ENCODE peak calls at places on chromosome 7, in five cellular contexts. K is GM12878, F is heart right ventricle, Y is Peyer's patch, E is adrenal gland. I is an unnamed sample.

GRCh38 chr7:16064316-16064715 is 357.0 kb downstream of the CRPPA start:
- DNase-seq in K (no peak), F (no peak), Y (no peak), E (no peak), I (no peak)

GRCh38 chr7:39367943-39368342 is 198.3 kb upstream of the YAE1 start:
- DNase-seq in K (no peak), F (no peak), Y (no peak), E (no peak), I (no peak)

GRCh38 chr7:66409493-66409892 is 204.4 kb downstream of the TPST1 start:
- DNase-seq in K (no peak), F (no peak), Y (no peak), E (no peak), I (peak)

GRCh38 chr7:109763611-109764010 is 1193.9 kb downstream of the DNAJB9 start:
- DNase-seq in K (no peak), F (no peak), Y (no peak), E (no peak), I (peak)

GRCh38 chr7:117019786-117020604 is 66.7 kb downstream of the ST7 start:
- DNase-seq in K (no peak), F (peak), Y (peak), E (peak), I (peak)

GRCh38 chr7:139783647-139784385 is 6.0 kb upstream of the HIPK2 start:
- DNase-seq in K (no peak), F (no peak), Y (no peak), E (no peak), I (peak)

GRCh38 chr7:81645435-81645834 is 124.4 kb downstream of the HGF start:
- DNase-seq in K (no peak), F (no peak), Y (no peak), E (no peak), I (no peak)

GRCh38 chr7:139680676-139681462 is 96.9 kb downstream of the HIPK2 start:
- DNase-seq in K (no peak), F (peak), Y (no peak), E (peak), I (peak)

GRCh38 chr7:79302281-79302680 is 151.2 kb downstream of the MAGI2 start:
- DNase-seq in K (no peak), F (no peak), Y (no peak), E (no peak), I (no peak)

DNA sequence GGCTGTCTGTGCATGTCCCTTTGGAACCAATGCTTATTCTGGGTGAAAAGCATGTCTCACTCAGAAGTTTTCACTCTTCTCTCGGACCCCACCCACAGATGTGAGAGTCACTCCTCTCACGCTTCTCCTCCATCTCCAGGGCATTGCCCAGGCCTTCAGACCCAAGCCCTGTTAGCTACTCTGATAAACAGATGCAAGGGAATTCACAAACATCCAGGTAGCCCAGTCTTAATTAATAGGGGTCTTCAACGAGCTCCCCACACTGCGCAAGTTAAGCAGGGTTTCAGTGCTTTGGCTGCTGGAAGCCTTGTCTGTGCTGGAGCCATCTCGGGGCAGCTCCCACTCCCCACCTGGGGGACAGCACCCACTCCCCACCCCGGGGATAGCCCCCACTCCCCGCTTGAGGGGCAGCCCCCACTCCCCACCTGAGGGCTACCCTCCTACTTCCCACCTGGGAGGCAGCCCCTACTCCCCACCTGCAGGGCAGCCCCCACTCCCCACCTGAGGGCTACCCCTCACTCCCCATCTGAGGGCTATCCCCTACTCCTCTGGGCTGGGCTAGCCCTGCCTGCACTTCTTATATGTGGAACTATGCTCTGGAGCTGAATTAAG is 8.7 kb downstream of the PKD1L1 start:
- DNase-seq in K (no peak), F (no peak), Y (no peak), E (no peak), I (no peak)
- H3K27ac ChIP-seq in K (no peak), F (peak), Y (peak), E (no peak), I (no peak)

GRCh38 chr7:22300839-22301238 is 56.1 kb downstream of the RAPGEF5 start:
- DNase-seq in K (no peak), F (no peak), Y (no peak), E (no peak), I (no peak)

GRCh38 chr7:22292519-22292918 is 64.4 kb downstream of the RAPGEF5 start:
- DNase-seq in K (no peak), F (no peak), Y (no peak), E (no peak), I (no peak)

GRCh38 chr7:22295402-22296264 is 61.3 kb downstream of the RAPGEF5 start:
- DNase-seq in K (no peak), F (no peak), Y (no peak), E (no peak), I (no peak)

GRCh38 chr7:22296265-22296566 is 60.7 kb downstream of the RAPGEF5 start:
- DNase-seq in K (no peak), F (no peak), Y (no peak), E (no peak), I (no peak)

DNA sequence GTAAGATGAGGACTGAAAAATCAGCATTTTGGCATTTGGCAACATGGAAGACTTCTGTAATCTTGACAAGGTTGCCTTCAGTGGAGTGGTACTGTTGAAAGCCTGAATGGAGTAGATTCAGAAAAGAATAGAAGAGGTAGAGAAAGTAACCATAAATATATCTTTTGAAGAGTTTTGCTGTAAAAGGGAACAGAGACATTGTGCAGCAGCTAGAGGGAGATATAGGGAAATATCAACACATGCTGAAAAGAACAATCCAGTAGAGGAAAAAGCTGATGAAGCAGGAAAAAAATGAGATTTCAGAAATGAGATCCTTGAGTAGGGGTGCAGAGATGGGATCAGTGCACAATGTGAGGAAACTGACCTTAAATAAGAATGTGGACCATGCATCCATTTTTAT is 60.0 kb downstream of the RAPGEF5 start:
- DNase-seq in K (no peak), F (no peak), Y (no peak), E (no peak), I (no peak)
- TF ChIP-seq CTCF in K (no peak), F (peak), Y (peak), E (no peak), I (peak)

DNA sequence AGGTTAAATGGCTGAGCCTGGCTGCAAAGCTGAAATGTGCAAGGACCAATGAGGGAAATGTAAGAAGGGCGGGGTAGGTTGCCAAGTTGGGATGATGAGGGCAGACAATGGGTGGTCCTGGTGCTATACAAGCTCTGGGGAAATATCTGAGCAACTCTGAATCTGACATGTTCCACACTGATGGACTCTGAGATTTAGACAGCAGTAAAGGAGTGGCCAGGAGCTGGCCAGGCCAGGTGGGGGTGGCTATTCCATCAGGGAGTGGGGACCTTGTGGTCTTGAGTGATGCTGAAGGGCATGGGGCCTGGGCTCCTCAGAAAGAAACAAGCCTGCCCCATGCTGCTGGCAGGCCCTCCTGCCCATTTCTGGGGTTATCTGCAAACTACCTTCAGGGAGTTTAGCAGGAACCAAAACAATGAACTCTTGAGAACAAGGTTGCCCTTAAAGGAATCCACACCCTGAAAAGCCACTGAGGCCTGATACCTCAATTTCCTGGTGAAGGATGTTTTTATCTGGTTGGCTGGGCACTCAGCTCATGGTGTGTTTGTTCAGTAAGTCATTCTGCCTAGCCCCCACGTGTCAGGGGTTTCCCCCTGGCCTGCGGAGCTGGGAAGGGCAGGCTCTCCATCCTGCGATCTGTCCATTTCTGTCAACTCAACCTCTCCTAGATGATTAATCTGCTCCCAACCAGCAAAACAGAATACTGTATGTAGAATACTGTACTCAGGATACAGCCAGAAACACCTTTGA is 143.3 kb upstream of the TNS3 start:
- DNase-seq in K (no peak), F (no peak), Y (peak), E (peak), I (no peak)
- H3K27ac ChIP-seq in K (no peak), F (no peak), Y (no peak), E (no peak), I (no peak)

DNA sequence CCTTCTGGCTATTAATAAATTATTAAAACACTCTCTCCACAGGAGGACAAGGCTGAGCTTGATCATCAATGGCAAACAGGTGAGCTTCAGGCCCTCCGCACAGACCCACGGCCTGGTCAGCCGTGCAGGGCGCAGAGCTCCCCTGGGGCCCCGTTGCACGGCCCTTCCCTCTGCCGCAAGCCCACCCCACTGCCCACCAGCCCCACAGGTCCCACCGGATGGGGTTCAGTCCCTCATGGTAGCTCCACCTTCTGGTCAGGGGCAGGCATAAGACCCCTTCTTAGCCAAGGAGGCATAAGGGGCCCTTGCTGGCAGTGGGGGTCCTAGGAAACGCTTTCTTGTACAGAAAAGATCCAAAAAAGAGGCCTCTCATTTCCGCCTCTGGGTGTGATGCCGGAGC is 84.6 kb downstream of the MAD1L1 start:
- DNase-seq in K (no peak), F (no peak), Y (no peak), E (no peak), I (no peak)
- TF ChIP-seq CTCF in K (peak), F (no peak), Y (no peak), E (no peak), I (peak)

DNA sequence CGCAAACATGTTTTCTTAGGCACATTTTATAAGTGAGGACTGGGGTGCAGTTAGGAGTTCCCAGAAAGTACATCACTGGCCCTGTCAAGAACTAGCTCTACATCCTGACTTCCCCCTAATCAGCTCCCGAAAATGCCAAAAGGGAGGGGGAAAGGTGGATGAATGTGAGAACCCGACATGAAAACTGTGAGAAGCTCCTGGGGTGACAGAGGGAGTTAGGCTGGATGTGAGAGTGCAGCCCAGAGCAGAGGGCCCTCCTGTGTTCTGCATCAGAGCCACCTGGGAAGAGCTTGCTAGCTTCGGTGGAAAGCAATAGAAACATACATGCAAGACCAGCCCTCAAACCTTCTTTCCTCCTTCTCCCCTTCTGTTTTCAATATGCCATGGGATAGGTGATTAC is 30.5 kb upstream of the SEM1 start:
- DNase-seq in K (no peak), F (no peak), Y (no peak), E (no peak), I (no peak)
- H3K27ac ChIP-seq in K (no peak), F (no peak), Y (no peak), E (no peak), I (no peak)

GRCh38 chr7:154693646-154694045 is 309.3 kb downstream of the PAXIP1 start:
- DNase-seq in K (no peak), F (no peak), Y (no peak), E (no peak), I (no peak)

GRCh38 chr7:154695836-154696235 is 307.1 kb downstream of the PAXIP1 start:
- DNase-seq in K (no peak), F (no peak), Y (no peak), E (no peak), I (no peak)

GRCh38 chr7:154699421-154699820 is 303.5 kb downstream of the PAXIP1 start:
- DNase-seq in K (no peak), F (no peak), Y (no peak), E (no peak), I (no peak)

GRCh38 chr7:154696556-154696955 is 306.4 kb downstream of the PAXIP1 start:
- DNase-seq in K (no peak), F (no peak), Y (no peak), E (no peak), I (no peak)

DNA sequence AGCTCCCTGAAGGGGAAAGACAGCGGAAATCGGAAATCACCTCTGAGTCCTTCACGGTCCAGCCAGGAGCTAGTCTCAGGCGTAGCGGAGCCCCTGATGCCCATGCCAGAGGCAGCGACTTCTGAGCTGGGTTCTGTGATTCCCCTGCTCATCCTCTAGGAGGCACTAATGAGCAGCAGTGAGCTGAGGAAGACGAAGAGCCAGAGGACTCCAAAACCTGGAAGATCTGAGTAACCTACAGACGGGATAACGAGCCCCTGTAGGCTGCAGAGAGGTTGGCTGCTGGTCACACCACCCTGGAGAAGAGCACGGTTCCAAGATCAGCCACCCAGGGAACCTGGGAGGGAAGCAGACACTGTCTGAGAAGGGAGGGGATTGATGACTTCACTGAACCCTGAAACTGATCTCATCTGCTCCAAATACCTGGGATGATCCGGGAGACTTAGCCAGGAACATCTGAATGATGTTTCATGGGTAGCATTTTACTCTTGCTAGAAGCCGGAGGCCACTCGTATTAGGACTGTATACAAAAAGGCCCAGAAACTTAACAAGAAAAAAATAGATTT is 304.1 kb downstream of the PAXIP1 start:
- DNase-seq in K (no peak), F (no peak), Y (no peak), E (no peak), I (no peak)
- TF ChIP-seq CTCF in K (peak), F (no peak), Y (no peak), E (no peak), I (no peak)

DNA sequence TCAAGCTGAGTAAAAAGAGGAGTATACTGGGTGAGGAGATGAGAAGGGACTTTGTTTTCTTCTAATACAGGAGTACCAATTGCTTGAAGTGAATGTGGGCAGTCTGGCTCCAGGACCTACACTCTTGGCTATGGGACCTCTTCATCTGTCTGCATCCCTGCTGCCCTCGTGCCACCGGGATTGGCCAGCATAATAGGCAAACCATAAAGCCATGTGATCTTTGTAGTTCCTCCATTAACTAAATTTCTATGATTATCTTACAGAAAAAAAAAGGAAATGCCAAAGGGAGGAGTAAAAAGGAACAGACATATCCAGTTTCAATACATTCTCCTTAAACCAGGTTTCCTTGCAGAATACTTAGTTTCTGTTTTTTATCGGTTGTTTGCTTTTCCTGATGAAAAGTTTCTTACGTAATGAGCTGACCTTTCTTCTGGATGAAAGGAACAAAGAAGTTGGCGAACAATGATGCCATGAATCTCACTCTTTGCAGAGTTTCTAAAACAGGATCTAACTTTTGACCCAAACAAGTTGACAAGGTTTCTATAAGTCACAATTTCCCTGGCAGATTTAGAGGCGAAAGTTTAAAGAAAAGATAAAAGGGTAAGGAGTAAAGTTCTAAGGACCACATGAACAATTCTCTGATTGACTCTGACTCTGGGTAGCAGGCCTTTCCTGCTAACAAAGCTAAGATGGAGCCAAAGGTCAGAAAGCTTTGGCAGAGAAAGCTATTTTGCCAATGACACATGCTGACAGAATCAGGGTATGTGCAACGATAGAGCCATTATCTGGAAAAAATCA is 54.1 kb downstream of the LAMB1 start:
- DNase-seq in K (no peak), F (no peak), Y (no peak), E (peak), I (peak)
- H3K27ac ChIP-seq in K (no peak), F (no peak), Y (no peak), E (peak), I (no peak)

DNA sequence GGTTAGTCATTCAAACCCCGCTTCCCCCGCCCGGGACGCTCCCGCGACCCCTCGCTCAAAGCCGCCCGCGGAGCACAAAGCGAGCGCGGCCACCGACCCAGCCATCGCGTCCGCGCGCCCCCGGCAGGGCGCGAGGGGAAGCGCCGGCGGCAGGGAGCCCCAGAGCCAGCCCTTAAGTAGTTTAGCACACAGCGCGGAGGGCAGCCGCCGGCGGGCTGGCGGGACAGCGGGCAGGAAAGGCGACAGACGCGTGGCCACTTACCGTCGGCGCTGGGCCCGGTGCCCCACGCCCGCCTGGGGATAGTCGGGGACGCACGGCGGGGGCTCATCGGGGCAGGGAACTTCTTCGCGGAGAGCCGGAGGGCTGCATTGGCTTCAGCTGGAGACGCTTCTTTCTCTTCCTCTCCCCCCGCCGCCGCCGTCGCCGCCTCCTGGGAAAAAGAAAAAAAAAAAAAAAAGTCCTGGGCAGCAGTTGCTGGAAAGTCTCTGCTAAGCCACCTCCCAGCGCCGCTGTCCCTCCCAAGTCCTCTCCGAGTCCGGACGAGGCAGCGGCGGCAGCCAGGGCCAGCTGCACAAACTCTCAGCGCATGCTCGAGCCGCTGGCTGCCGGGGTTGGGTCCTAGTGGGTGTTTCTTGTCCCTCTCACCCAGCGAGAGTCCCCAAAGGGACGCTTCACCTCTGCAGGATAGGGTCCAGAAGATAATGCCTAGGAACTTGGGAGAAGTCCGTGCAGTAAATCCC is at the start of gene TSPAN12:
- DNase-seq in K (no peak), F (peak), Y (peak), E (peak), I (peak)
- TF ChIP-seq CTCF in K (peak), F (peak), Y (peak), E (peak), I (peak)